ENCODE peak calls at places on chromosomes 6 and 20, in seven cellular contexts. O, Y, I, K, X, B and Z are unnamed samples.

GRCh38 chr6:27547157-27548075 is 74.5 kb upstream of the ZNF184 start:
- DNase-seq in O (no peak), Y (peak), I (no peak), K (no peak), X (no peak), B (no peak), Z (peak)

GRCh38 chr6:96162711-96163120 is 146.9 kb downstream of the FUT9 start:
- DNase-seq in O (no peak), Y (no peak), I (no peak), K (no peak), X (no peak), B (no peak), Z (no peak)

GRCh38 chr6:136582702-136583471 is 32.7 kb upstream of the MAP7 start:
- DNase-seq in O (peak), Y (no peak), I (peak), K (no peak), X (peak), B (no peak), Z (no peak)

GRCh38 chr20:53751394-53752368 is 158.0 kb upstream of the ZNF217 start:
- DNase-seq in O (no peak), Y (no peak), I (no peak), K (no peak), X (no peak), B (no peak), Z (no peak)

GRCh38 chr20:64103871-64104666 is 3.3 kb downstream of the NPBWR2 start:
- DNase-seq in O (no peak), Y (no peak), I (no peak), K (no peak), X (no peak), B (no peak), Z (peak)

GRCh38 chr20:53890434-53891305 is 179.7 kb downstream of the BCAS1 start:
- DNase-seq in O (peak), Y (no peak), I (no peak), K (no peak), X (no peak), B (no peak), Z (no peak)

GRCh38 chr20:3679749-3680700 is 1.8 kb downstream of the ADAM33 start:
- DNase-seq in O (no peak), Y (no peak), I (peak), K (peak), X (no peak), B (no peak), Z (no peak)

GRCh38 chr6:142913511-142914047 is 31.4 kb downstream of the HIVEP2 start:
- DNase-seq in O (no peak), Y (no peak), I (no peak), K (no peak), X (peak), B (no peak), Z (no peak)

GRCh38 chr6:112004397-112005341 is 49.2 kb upstream of the CCN6 start:
- DNase-seq in O (no peak), Y (no peak), I (no peak), K (peak), X (no peak), B (no peak), Z (no peak)

GRCh38 chr6:88662163-88662580 is 301.2 kb downstream of the RNGTT start:
- DNase-seq in O (no peak), Y (no peak), I (no peak), K (no peak), X (no peak), B (no peak), Z (no peak)

GRCh38 chr20:38305541-38305940 is 1.6 kb downstream of the BPI start:
- DNase-seq in O (no peak), Y (no peak), I (no peak), K (no peak), X (no peak), B (no peak), Z (no peak)

GRCh38 chr6:83359638-83360037 is 71.2 kb downstream of the ME1 start:
- DNase-seq in O (no peak), Y (no peak), I (no peak), K (no peak), X (no peak), B (no peak), Z (no peak)

GRCh38 chr20:40536866-40537265 is 152.2 kb downstream of the MAFB start:
- DNase-seq in O (no peak), Y (no peak), I (no peak), K (no peak), X (no peak), B (no peak), Z (no peak)

GRCh38 chr6:83313880-83314279 is 117.0 kb downstream of the ME1 start:
- DNase-seq in O (no peak), Y (no peak), I (no peak), K (no peak), X (no peak), B (no peak), Z (no peak)

GRCh38 chr20:50992733-50993457 is 30.0 kb downstream of the KCNG1 start:
- DNase-seq in O (peak), Y (peak), I (no peak), K (no peak), X (peak), B (no peak), Z (peak)

GRCh38 chr6:21587182-21587924 is 6.2 kb upstream of the SOX4 start:
- DNase-seq in O (peak), Y (peak), I (no peak), K (peak), X (peak), B (peak), Z (peak)

GRCh38 chr20:18543932-18544331 is 23.3 kb upstream of the SMIM26 start:
- DNase-seq in O (no peak), Y (no peak), I (no peak), K (no peak), X (no peak), B (peak), Z (no peak)

GRCh38 chr6:164151161-164151728 is 736.7 kb downstream of the QKI start:
- DNase-seq in O (no peak), Y (peak), I (no peak), K (no peak), X (no peak), B (no peak), Z (no peak)

GRCh38 chr6:166697113-166697512 is 70.1 kb upstream of the RPS6KA2 start:
- DNase-seq in O (no peak), Y (no peak), I (no peak), K (no peak), X (no peak), B (no peak), Z (no peak)

GRCh38 chr20:58699246-58700107 is 6.9 kb downstream of the NPEPL1 start:
- DNase-seq in O (no peak), Y (no peak), I (no peak), K (peak), X (no peak), B (no peak), Z (no peak)

GRCh38 chr20:36768768-36769430 is 4.7 kb downstream of the DSN1 start:
- DNase-seq in O (no peak), Y (no peak), I (no peak), K (no peak), X (no peak), B (no peak), Z (no peak)

GRCh38 chr20:1664911-1665310 is 7.3 kb upstream of the SIRPG start:
- DNase-seq in O (no peak), Y (no peak), I (no peak), K (no peak), X (peak), B (no peak), Z (no peak)

GRCh38 chr20:59945175-59945574 is 5.0 kb downstream of the FAM217B start:
- DNase-seq in O (no peak), Y (no peak), I (no peak), K (no peak), X (no peak), B (no peak), Z (no peak)

GRCh38 chr6:157569543-157569942 is 188.6 kb downstream of the ZDHHC14 start:
- DNase-seq in O (no peak), Y (no peak), I (no peak), K (no peak), X (no peak), B (no peak), Z (no peak)

GRCh38 chr20:13953227-13953626 is 37.2 kb downstream of the SEL1L2 start:
- DNase-seq in O (no peak), Y (no peak), I (no peak), K (no peak), X (no peak), B (no peak), Z (no peak)

GRCh38 chr6:7446644-7447325 is 57.2 kb downstream of the RIOK1 start:
- DNase-seq in O (peak), Y (no peak), I (no peak), K (no peak), X (no peak), B (no peak), Z (no peak)

GRCh38 chr6:4776493-4776966 is 326 bp downstream of the CDYL start:
- DNase-seq in O (no peak), Y (peak), I (no peak), K (peak), X (peak), B (no peak), Z (peak)

GRCh38 chr6:169265486-169266131 is 12.0 kb upstream of the THBS2 start:
- DNase-seq in O (no peak), Y (no peak), I (no peak), K (no peak), X (no peak), B (no peak), Z (no peak)

GRCh38 chr6:140285998-140286690 is 911.7 kb upstream of the CITED2 start:
- DNase-seq in O (no peak), Y (no peak), I (no peak), K (no peak), X (no peak), B (no peak), Z (no peak)

GRCh38 chr6:149492798-149493165 is 8.0 kb upstream of the ZC3H12D start:
- DNase-seq in O (no peak), Y (no peak), I (no peak), K (no peak), X (no peak), B (no peak), Z (no peak)

GRCh38 chr6:11366183-11366933 is 133.9 kb upstream of the NEDD9 start:
- DNase-seq in O (no peak), Y (no peak), I (no peak), K (no peak), X (peak), B (no peak), Z (no peak)

GRCh38 chr6:33289784-33290315 is 449 bp downstream of the PFDN6 start:
- DNase-seq in O (no peak), Y (no peak), I (no peak), K (no peak), X (no peak), B (no peak), Z (no peak)

GRCh38 chr6:99064769-99065168 is 117.0 kb upstream of the FBXL4 start:
- DNase-seq in O (no peak), Y (no peak), I (no peak), K (no peak), X (no peak), B (no peak), Z (no peak)

DNA sequence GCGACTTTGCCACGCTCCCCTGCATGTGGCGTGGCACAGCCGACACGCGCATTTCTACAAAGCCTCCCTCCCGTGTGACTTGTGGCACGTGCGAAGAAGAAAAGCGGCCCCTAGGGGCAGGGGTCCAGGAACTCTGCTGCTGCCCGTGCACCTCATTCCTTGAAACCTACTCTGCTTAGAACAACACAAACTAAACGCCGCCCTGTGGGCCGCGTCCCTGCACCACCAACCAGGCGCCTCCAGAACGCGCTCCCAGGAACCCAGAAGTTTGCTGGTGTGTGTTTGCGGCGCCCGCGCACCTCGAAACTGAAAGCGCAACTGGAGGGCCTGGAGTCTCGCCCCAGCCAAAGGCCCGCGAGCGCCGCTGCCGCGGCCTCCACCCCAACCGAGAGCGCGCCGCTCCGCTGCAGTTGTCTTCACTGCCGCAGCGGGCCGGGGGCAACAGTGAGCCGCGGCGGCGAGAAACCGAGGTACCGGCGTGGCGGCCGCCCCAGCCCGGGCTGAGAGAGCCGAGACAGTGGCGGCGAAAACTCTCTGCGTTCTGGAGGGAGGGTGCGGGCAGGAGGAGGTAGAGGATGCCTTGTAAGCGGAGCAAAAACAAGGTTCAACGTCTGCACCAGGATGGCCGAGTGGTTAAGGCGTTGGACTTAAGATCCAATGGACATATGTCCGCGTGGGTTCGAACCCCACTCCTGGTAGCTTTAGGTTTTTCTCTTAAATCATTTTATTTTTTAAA is 65.8 kb downstream of the STX11 start:
- DNase-seq in O (peak), Y (peak), I (peak), K (peak), X (peak), B (peak), Z (peak)
- TF ChIP-seq CTCF in O (peak), Y (peak), I (peak), K (peak), X (peak), B (peak), Z (peak)

GRCh38 chr6:60754879-60755278 is 1531.1 kb downstream of the KHDRBS2 start:
- DNase-seq in O (no peak), Y (no peak), I (no peak), K (no peak), X (no peak), B (no peak), Z (no peak)
- TF ChIP-seq CTCF in O (no peak), Y (no peak), I (no peak), K (no peak), X (no peak), B (no peak), Z (no peak)

GRCh38 chr6:46410330-46410953 is 80.8 kb downstream of the RCAN2 start:
- DNase-seq in O (peak), Y (no peak), I (peak), K (peak), X (peak), B (peak), Z (peak)
- TF ChIP-seq CTCF in O (peak), Y (peak), I (peak), K (peak), X (peak), B (peak), Z (peak)

GRCh38 chr6:160768101-160768500 is 66.1 kb downstream of the PLG start:
- DNase-seq in O (no peak), Y (no peak), I (no peak), K (no peak), X (no peak), B (no peak), Z (no peak)

GRCh38 chr6:160765412-160765811 is 63.4 kb downstream of the PLG start:
- DNase-seq in O (no peak), Y (no peak), I (no peak), K (no peak), X (no peak), B (no peak), Z (no peak)

GRCh38 chr6:160767019-160767646 is 65.1 kb downstream of the PLG start:
- DNase-seq in O (peak), Y (peak), I (no peak), K (peak), X (peak), B (peak), Z (peak)

GRCh38 chr6:160766657-160767018 is 64.6 kb downstream of the PLG start:
- DNase-seq in O (no peak), Y (no peak), I (no peak), K (no peak), X (no peak), B (no peak), Z (no peak)

DNA sequence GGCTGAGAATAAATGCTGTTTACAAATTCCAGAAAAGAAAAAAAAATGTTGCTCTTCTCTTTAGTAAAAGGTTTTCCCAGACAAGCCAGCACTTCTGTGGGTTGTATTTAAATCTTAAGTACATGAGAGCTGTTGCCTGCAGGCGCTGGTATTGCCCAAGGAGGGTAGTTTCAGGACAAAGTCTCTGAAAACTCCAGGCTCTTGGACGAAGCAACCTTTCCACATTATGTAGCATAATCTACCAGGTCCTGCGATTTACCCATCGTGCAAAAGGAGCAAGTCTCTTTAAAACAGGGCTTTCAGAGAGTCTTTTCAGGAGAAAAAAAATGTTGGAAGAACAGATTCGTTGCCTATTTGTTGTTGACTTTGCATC is 65.6 kb downstream of the PLG start:
- DNase-seq in O (no peak), Y (no peak), I (no peak), K (no peak), X (no peak), B (no peak), Z (no peak)
- TF ChIP-seq CTCF in O (peak), Y (peak), I (no peak), K (no peak), X (no peak), B (no peak), Z (no peak)